ENCODE peak calls at places on chromosomes 11 and 22, in six cellular contexts. A is PC-3; L is ovary; B is CD8-positive, alpha-beta T cell; J is A673; O is CD4-positive, alpha-beta memory T cell. X is an unnamed sample.

GRCh38 chr11:120303004-120303637 is 22.0 kb upstream of the TLCD5 start:
- DNase-seq in A (peak; percentile 93), L (no peak), B (peak; percentile 49), J (peak; percentile 82), O (peak; percentile 32), X (peak; percentile 72)

GRCh38 chr11:24837112-24837511 is 340.3 kb downstream of the LUZP2 start:
- DNase-seq in A (peak; percentile 53), L (no peak), B (no peak), J (no peak), O (no peak), X (no peak)

GRCh38 chr11:121564948-121565684 is 112.3 kb upstream of the SORL1-AS1 start:
- DNase-seq in A (no peak), L (no peak), B (no peak), J (no peak), O (no peak), X (no peak)

GRCh38 chr11:3169235-3169951 is 4.3 kb upstream of the OSBPL5 start:
- DNase-seq in A (peak; percentile 52), L (peak; percentile 29), B (no peak), J (peak; percentile 50), O (no peak), X (peak; percentile 81)

GRCh38 chr11:86550757-86551156 is 121.7 kb downstream of the ME3 start:
- DNase-seq in A (no peak), L (no peak), B (no peak), J (no peak), O (no peak), X (no peak)

GRCh38 chr11:7637447-7638157 is 35.7 kb downstream of the CYB5R2 start:
- DNase-seq in A (peak; percentile 20), L (no peak), B (no peak), J (no peak), O (no peak), X (no peak)

GRCh38 chr22:44354288-44354687 is 41.5 kb upstream of the SHISAL1 start:
- DNase-seq in A (no peak), L (peak; percentile 14), B (no peak), J (no peak), O (no peak), X (no peak)

GRCh38 chr22:49088801-49089791 is 738.6 kb downstream of the BRD1 start:
- DNase-seq in A (no peak), L (no peak), B (no peak), J (no peak), O (no peak), X (peak; percentile 65)

GRCh38 chr22:21450858-21451331 is 16.3 kb upstream of the TMEM191C start:
- DNase-seq in A (no peak), L (no peak), B (no peak), J (no peak), O (no peak), X (no peak)

GRCh38 chr22:21055880-21056319 is 10.2 kb downstream of the LRRC74B start:
- DNase-seq in A (no peak), L (no peak), B (no peak), J (no peak), O (no peak), X (peak; percentile 81)

GRCh38 chr11:115379528-115379927 is 124.7 kb downstream of the CADM1 start:
- DNase-seq in A (no peak), L (no peak), B (no peak), J (no peak), O (no peak), X (no peak)
- H3K36me3 ChIP-seq in A (no peaks in the 10 kb centered on the region), L (no peaks in the 10 kb centered on the region), B (no peaks in the 10 kb centered on the region), J (no peaks in the 10 kb centered on the region), O (no peaks in the 10 kb centered on the region), X (no peaks in the 10 kb centered on the region)

DNA sequence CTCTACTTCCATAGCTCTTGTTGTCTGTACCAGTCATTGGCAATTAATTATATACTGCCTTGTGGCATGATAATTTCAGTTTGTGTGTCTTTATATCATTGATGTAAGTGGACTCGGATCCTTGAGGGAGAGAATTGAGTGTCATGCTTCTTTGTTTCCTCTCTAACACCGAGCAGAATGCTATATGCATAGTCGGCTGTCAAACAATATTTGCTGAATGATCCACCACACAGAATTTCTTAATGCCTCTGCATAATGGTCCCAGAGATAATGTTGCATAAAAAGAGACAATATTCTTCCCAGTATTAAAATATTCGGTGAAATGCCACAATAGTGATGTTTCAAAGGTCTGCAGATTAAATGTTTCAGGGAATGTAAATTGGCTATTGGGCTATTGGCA is 664.8 kb downstream of the NTM start:
- DNase-seq in A (no peak), L (no peak), B (no peak), J (no peak), O (no peak), X (no peak)
- H3K4me3 ChIP-seq in A (no peak overlapping the region), L (no peak overlapping the region), B (no peak overlapping the region), J (no peak overlapping the region), O (no peak overlapping the region), X (no peak overlapping the region)

GRCh38 chr11:33064033-33064825 is 24.9 kb downstream of the TCP11L1 start:
- DNase-seq in A (no peak), L (no peak), B (no peak), J (peak; percentile 70), O (no peak), X (peak; percentile 17)

GRCh38 chr11:33068611-33069340 is 29.4 kb downstream of the TCP11L1 start:
- DNase-seq in A (no peak), L (no peak), B (no peak), J (no peak), O (no peak), X (peak; percentile 27)

GRCh38 chr11:33063326-33063775 is 24.0 kb downstream of the TCP11L1 start:
- DNase-seq in A (no peak), L (no peak), B (no peak), J (no peak), O (no peak), X (no peak)

GRCh38 chr11:33065445-33066178 is 26.2 kb downstream of the TCP11L1 start:
- DNase-seq in A (peak; percentile 66), L (peak; percentile 59), B (peak; percentile 76), J (peak; percentile 95), O (peak; percentile 70), X (peak; percentile 85)

GRCh38 chr11:33067294-33067693 is 27.9 kb downstream of the TCP11L1 start:
- DNase-seq in A (peak; percentile 13), L (no peak), B (no peak), J (no peak), O (no peak), X (no peak)
- H3K27me3 ChIP-seq in A (no peaks in the 10 kb centered on the region), L (no peaks in the 10 kb centered on the region), B (no peaks in the 10 kb centered on the region), J (no peaks in the 10 kb centered on the region), O (no peaks in the 10 kb centered on the region), X (no peaks in the 10 kb centered on the region)

GRCh38 chr11:108293229-108293628 is 70.4 kb downstream of the ATM start:
- DNase-seq in A (no peak), L (no peak), B (no peak), J (no peak), O (no peak), X (no peak)
- H3K36me3 ChIP-seq in A (no peaks in the 10 kb centered on the region), L (no peaks in the 10 kb centered on the region), B (peaks cover 74% of the 10 kb centered on the region), J (peaks cover 39% of the 10 kb centered on the region), O (peaks cover 45% of the 10 kb centered on the region), X (peaks cover 4% of the 10 kb centered on the region)

GRCh38 chr11:62122076-62122475 is 1.7 kb upstream of the INCENP start:
- DNase-seq in A (peak; percentile 39), L (no peak), B (no peak), J (peak; percentile 56), O (no peak), X (peak; percentile 68)

GRCh38 chr11:62119569-62119968 is 4.2 kb upstream of the INCENP start:
- DNase-seq in A (no peak), L (no peak), B (no peak), J (no peak), O (no peak), X (no peak)

GRCh38 chr11:62120001-62120400 is 3.8 kb upstream of the INCENP start:
- DNase-seq in A (no peak), L (no peak), B (no peak), J (no peak), O (no peak), X (no peak)

GRCh38 chr11:62120466-62120865 is 3.3 kb upstream of the INCENP start:
- DNase-seq in A (no peak), L (no peak), B (no peak), J (no peak), O (no peak), X (no peak)

DNA sequence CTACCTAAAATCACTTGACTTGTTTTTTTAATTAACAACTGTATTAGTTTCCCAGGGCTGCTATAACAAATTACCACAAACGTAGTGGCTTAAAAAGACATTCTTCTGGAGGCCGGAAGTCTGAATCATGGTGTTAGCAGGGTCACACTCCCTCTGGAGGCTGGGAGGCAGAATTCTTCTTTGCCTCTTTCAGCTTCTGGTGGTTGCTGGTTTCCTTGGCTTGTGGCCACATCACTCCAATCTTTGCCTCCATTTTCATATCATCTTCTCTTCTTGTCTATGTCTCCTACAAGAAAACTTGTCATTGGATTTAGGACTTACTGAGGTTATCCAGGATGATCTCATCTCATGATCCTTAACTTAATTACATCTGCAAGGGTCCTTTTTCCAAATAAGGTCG is 7.4 kb upstream of the INCENP start:
- DNase-seq in A (peak; percentile 19), L (no peak), B (no peak), J (no peak), O (no peak), X (no peak)
- H3K4me3 ChIP-seq in A (no peak overlapping the region), L (no peak overlapping the region), B (no peak overlapping the region), J (no peak overlapping the region), O (no peak overlapping the region), X (no peak overlapping the region)